ENCODE peak calls at places on chromosome 22, in five cellular contexts. B, W, O, Y and N are unnamed samples.

GRCh38 chr22:46833228-46833627 is 70.8 kb downstream of the TBC1D22A start:
- DNase-seq in O (peak), Y (no peak), B (peak), W (peak), N (peak)

GRCh38 chr22:45341503-45341902 is 31.8 kb downstream of the FAM118A start:
- DNase-seq in O (peak), B (no peak), W (no peak), Y (no peak), N (no peak)

GRCh38 chr22:46580940-46581579 is 39.1 kb upstream of the GRAMD4 start:
- DNase-seq in B (no peak), O (no peak), W (no peak), Y (no peak), N (no peak)

GRCh38 chr22:36435516-36436415 is 45.7 kb downstream of the TXN2 start:
- DNase-seq in Y (no peak), O (peak), W (peak), B (peak), N (no peak)

GRCh38 chr22:48629631-48630443 is 1197.8 kb downstream of the BRD1 start:
- DNase-seq in O (no peak), W (no peak), Y (no peak), B (no peak), N (no peak)

GRCh38 chr22:45468872-45469572 is 33.7 kb upstream of the FBLN1 start:
- DNase-seq in O (peak), Y (no peak), W (peak), B (no peak), N (no peak)

GRCh38 chr22:19877626-19878339 is 23.1 kb upstream of the GNB1L start:
- DNase-seq in W (peak), B (peak), Y (no peak), O (peak), N (no peak)

GRCh38 chr22:40411506-40411861 is 41.1 kb downstream of the SGSM3 start:
- DNase-seq in W (no peak), Y (no peak), O (no peak), B (no peak), N (no peak)

GRCh38 chr22:41128606-41129005 is 36.2 kb downstream of the EP300 start:
- DNase-seq in W (no peak), B (no peak), Y (no peak), O (no peak), N (no peak)

GRCh38 chr22:50705219-50705691 is 32.6 kb downstream of the SHANK3 start:
- DNase-seq in B (peak), O (peak), W (peak), Y (peak), N (peak)

GRCh38 chr22:48432721-48433518 is 1394.8 kb downstream of the BRD1 start:
- DNase-seq in Y (no peak), O (no peak), B (no peak), W (no peak), N (no peak)

GRCh38 chr22:46984751-46985506 is 222.5 kb downstream of the TBC1D22A start:
- DNase-seq in W (peak), Y (peak), O (no peak), B (peak), N (no peak)

GRCh38 chr22:39130892-39131855 is 21.3 kb downstream of the CBX7 start:
- DNase-seq in W (peak), B (peak), Y (no peak), O (no peak), N (no peak)

GRCh38 chr22:37018815-37019308 is 385 bp downstream of the TST start:
- DNase-seq in B (peak), W (peak), Y (no peak), O (peak), N (peak)

GRCh38 chr22:27487600-27488450 is 313.7 kb downstream of the MN1 start:
- DNase-seq in B (no peak), W (peak), O (no peak), Y (peak), N (no peak)

GRCh38 chr22:47293368-47294221 is 531.1 kb downstream of the TBC1D22A start:
- DNase-seq in O (no peak), B (no peak), W (no peak), Y (no peak), N (no peak)

GRCh38 chr22:33018232-33018864 is 39.8 kb downstream of the SYN3 start:
- DNase-seq in O (peak), W (peak), B (peak), Y (no peak), N (peak)

GRCh38 chr22:49491726-49492125 is 335.9 kb downstream of the BRD1 start:
- DNase-seq in O (no peak), B (no peak), Y (no peak), W (no peak), N (no peak)

GRCh38 chr22:39292561-39293074 is 26.8 kb downstream of the RPL3 start:
- DNase-seq in B (peak), Y (peak), O (peak), W (peak), N (peak)

GRCh38 chr22:19504900-19505734 is 19.1 kb downstream of the CLDN5 start:
- DNase-seq in W (no peak), O (no peak), Y (no peak), B (no peak), N (no peak)

GRCh38 chr22:26751217-26751616 is 93.8 kb downstream of the MIAT start:
- DNase-seq in O (peak), B (no peak), W (peak), Y (no peak), N (peak)

GRCh38 chr22:33562484-33562883 is 357.8 kb downstream of the LARGE1 start:
- DNase-seq in Y (no peak), B (no peak), O (no peak), W (no peak), N (no peak)

GRCh38 chr22:49299821-49300231 is 527.8 kb downstream of the BRD1 start:
- DNase-seq in O (no peak), W (no peak), Y (no peak), B (no peak), N (no peak)

GRCh38 chr22:48492371-48493320 is 1335.0 kb downstream of the BRD1 start:
- DNase-seq in B (peak), O (peak), Y (peak), W (peak), N (peak)

GRCh38 chr22:46040471-46041465 is 63.8 kb upstream of the WNT7B start:
- DNase-seq in B (peak), O (no peak), Y (no peak), W (no peak), N (no peak)

GRCh38 chr22:36546932-36547331 is 18.0 kb upstream of the EIF3D start:
- DNase-seq in Y (peak), B (no peak), O (no peak), W (peak), N (no peak)

GRCh38 chr22:17781319-17782031 is 7.2 kb upstream of the BID start:
- DNase-seq in Y (peak), W (peak), O (peak), B (no peak), N (no peak)

GRCh38 chr22:50184004-50184461 is 1.7 kb upstream of the TRABD start:
- DNase-seq in Y (no peak), O (peak), B (peak), W (peak), N (no peak)

GRCh38 chr22:50524664-50525103 is 714 bp downstream of the SCO2 start:
- DNase-seq in W (no peak), B (no peak), Y (no peak), O (no peak), N (no peak)

DNA sequence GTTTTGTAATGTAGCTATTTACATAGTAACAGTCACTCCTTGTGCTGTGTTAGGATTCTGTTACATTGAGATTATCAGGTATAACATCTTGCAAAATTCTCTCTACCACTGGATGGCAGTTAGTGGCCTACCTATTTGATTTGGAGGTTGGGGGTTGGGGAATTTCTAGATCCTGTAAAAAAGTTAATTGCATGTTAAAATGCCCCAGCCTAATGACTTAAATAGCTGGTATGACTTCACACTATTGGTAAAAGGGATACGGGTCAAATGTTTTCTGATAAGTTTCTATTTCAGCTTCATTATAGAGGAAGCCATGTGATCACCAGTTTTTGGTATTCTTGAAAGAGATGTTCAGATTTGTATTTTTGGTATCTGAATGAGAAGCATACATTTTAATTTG is 2.8 kb downstream of the GRK3 start:
- DNase-seq in Y (no peak), O (no peak), B (no peak), W (no peak), N (no peak)
- TF ChIP-seq CTCF in Y (no peak), O (no peak), B (no peak), W (no peak), N (no peak)

GRCh38 chr22:35299217-35299716 is 427 bp upstream of the TOM1 start:
- DNase-seq in W (peak), B (no peak), O (no peak), Y (no peak), N (no peak)
- TF ChIP-seq CTCF in W (peak), B (no peak), O (no peak), Y (no peak), N (no peak)

GRCh38 chr22:28600546-28601143 is 79.0 kb downstream of the TTC28 start:
- DNase-seq in Y (peak), O (no peak), W (peak), B (no peak), N (no peak)
- TF ChIP-seq CTCF in Y (no peak), O (no peak), W (peak), B (peak), N (peak)

DNA sequence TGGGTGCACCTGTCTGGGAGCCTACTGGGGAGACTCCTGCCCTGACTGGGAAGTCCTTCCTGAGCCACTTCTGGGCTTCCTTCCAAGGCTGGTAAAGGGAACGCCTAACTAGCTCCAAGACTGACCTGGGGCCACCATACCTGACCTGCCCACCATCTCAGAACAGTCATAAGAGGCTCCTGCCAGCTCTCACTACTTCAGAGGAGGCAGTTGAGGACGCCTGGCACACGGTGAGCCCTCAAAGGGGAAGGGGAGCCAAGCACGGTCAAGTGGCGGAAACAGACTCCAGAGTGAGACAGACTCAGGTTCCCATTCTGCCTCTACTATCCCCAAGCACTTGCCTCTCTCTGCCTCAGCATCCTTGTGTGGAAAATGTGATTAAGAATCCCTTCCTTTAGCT is 7.6 kb downstream of the MCAT start:
- DNase-seq in O (peak), B (no peak), Y (no peak), W (no peak), N (no peak)
- TF ChIP-seq CTCF in O (no peak), B (no peak), Y (no peak), W (no peak), N (no peak)

GRCh38 chr22:23233084-23233501 is 52.8 kb downstream of the BCR start:
- DNase-seq in W (peak), B (no peak), O (no peak), Y (no peak), N (peak)
- TF ChIP-seq CTCF in W (peak), B (no peak), O (no peak), Y (peak), N (no peak)

GRCh38 chr22:38104084-38104483 is 6.4 kb downstream of the BAIAP2L2 start:
- DNase-seq in Y (no peak), B (no peak), W (peak), O (no peak), N (no peak)
- TF ChIP-seq CTCF in Y (peak), B (no peak), W (peak), O (no peak), N (no peak)